ENCODE peak calls at places on chromosomes 6 and 20, in five cellular contexts. U, J, Q, A and F are unnamed samples.

GRCh38 chr20:44051661-44052000 is 135.4 kb downstream of the JPH2 start:
- DNase-seq in U (no peak), A (no peak), J (no peak), Q (no peak), F (no peak)

GRCh38 chr6:96502915-96503314 is 18.7 kb upstream of the UFL1 start:
- DNase-seq in U (no peak), A (no peak), J (no peak), Q (no peak), F (no peak)

GRCh38 chr6:473356-473755 is 81.8 kb downstream of the IRF4 start:
- DNase-seq in A (no peak), U (no peak), J (no peak), Q (no peak), F (no peak)

GRCh38 chr6:109867009-109867969 is 110.8 kb upstream of the GPR6 start:
- DNase-seq in Q (peak), J (no peak), U (peak), A (no peak), F (peak)

GRCh38 chr6:131982740-131983259 is 31.6 kb upstream of the CCN2 start:
- DNase-seq in J (no peak), A (no peak), Q (no peak), U (no peak), F (no peak)

GRCh38 chr6:28081486-28081751 is 1.1 kb downstream of the ZNF165 start:
- DNase-seq in U (no peak), Q (no peak), J (no peak), A (no peak), F (no peak)

GRCh38 chr6:107652526-107653182 is 162.7 kb downstream of the SOBP start:
- DNase-seq in J (no peak), U (no peak), A (no peak), Q (no peak), F (no peak)

GRCh38 chr6:47130086-47130485 is 88.0 kb upstream of the ADGRF1 start:
- DNase-seq in A (no peak), U (no peak), J (no peak), Q (peak), F (no peak)

GRCh38 chr6:156396068-156396771 is 381.0 kb upstream of the ARID1B start:
- DNase-seq in A (no peak), Q (no peak), U (no peak), J (no peak), F (no peak)

GRCh38 chr20:25675161-25675560 is 21.5 kb downstream of the ZNF337 start:
- DNase-seq in Q (no peak), A (no peak), J (no peak), U (no peak), F (no peak)

GRCh38 chr20:31975874-31976273 is 7.9 kb downstream of the XKR7 start:
- DNase-seq in A (no peak), J (no peak), U (no peak), Q (no peak), F (no peak)

GRCh38 chr20:58623579-58624473 is 27.3 kb upstream of the STX16 start:
- DNase-seq in J (peak), U (peak), A (peak), Q (no peak), F (peak)

GRCh38 chr6:32885698-32886286 is 31.8 kb downstream of the PSMB9 start:
- DNase-seq in J (peak), U (no peak), Q (peak), A (no peak), F (no peak)

GRCh38 chr6:169223006-169223405 is 30.6 kb downstream of the THBS2 start:
- DNase-seq in J (no peak), A (no peak), U (no peak), Q (no peak), F (no peak)

GRCh38 chr6:4323322-4323721 is 187.9 kb upstream of the ECI2 start:
- DNase-seq in Q (no peak), U (no peak), J (no peak), A (no peak), F (no peak)

GRCh38 chr20:12086359-12086758 is 168.7 kb downstream of the BTBD3 start:
- DNase-seq in Q (no peak), J (no peak), U (no peak), A (no peak), F (no peak)

GRCh38 chr6:20693466-20694063 is 159.3 kb downstream of the CDKAL1 start:
- DNase-seq in J (no peak), U (no peak), A (no peak), Q (no peak), F (no peak)

GRCh38 chr6:71294121-71294523 is 5.5 kb downstream of the OGFRL1 start:
- DNase-seq in Q (no peak), U (no peak), J (peak), A (no peak), F (no peak)

GRCh38 chr20:51660741-51661608 is 107.2 kb downstream of the ATP9A start:
- DNase-seq in U (no peak), Q (no peak), J (no peak), A (peak), F (no peak)

GRCh38 chr6:161536141-161536735 is 262.4 kb upstream of the AGPAT4 start:
- DNase-seq in J (no peak), A (no peak), Q (no peak), U (no peak), F (no peak)